ENCODE peak calls at places on chromosomes 13 and 19, in four cellular contexts. G, D, B and H are unnamed samples.

GRCh38 chr13:51767100-51767499 is 36.9 kb downstream of the DHRS12 start:
- DNase-seq in B (no peak), G (no peak), D (no peak), H (no peak)

GRCh38 chr19:19711306-19711933 is 21.5 kb downstream of the ZNF14 start:
- DNase-seq in B (no peak), D (no peak), G (no peak), H (no peak)

GRCh38 chr19:1847684-1848398 is 442 bp downstream of the REXO1 start:
- DNase-seq in D (no peak), G (peak; percentile 40), B (no peak), H (peak; percentile 62)

GRCh38 chr13:105925496-105925895 is 610.0 kb downstream of the EFNB2 start:
- DNase-seq in G (no peak), B (no peak), D (no peak), H (no peak)

GRCh38 chr13:73940098-73940497 is 194.1 kb downstream of the KLF12 start:
- DNase-seq in G (no peak), B (no peak), D (no peak), H (no peak)

GRCh38 chr19:12668937-12669271 is 2.3 kb downstream of the WDR83 start:
- DNase-seq in B (peak; percentile 66), G (peak; percentile 60), D (peak; percentile 70), H (peak; percentile 79)

GRCh38 chr19:54480048-54480447 is 7.0 kb upstream of the CDC42EP5 start:
- DNase-seq in B (no peak), D (no peak), G (no peak), H (no peak)

GRCh38 chr19:5949792-5950305 is 28.1 kb downstream of the RANBP3 start:
- DNase-seq in D (no peak), G (no peak), B (no peak), H (peak; percentile 47)

GRCh38 chr13:99822820-99823219 is 148.7 kb downstream of the ZIC5 start:
- DNase-seq in G (no peak), D (no peak), B (no peak), H (no peak)